ENCODE peak calls at places on chromosome 7, in nine cellular contexts. One of them, this sample, is unnamed.

GRCh38 chr7:149005427-149006344 is 22.6 kb downstream of the PDIA4 start:
- DNase-seq in cardiac fibroblast: peak; percentile 74
- DNase-seq in GM20000: peak; percentile 73
- DNase-seq in DMS153: peak; percentile 23
- DNase-seq in AG10803: peak; percentile 65
- DNase-seq in AG08396: peak; percentile 73
- DNase-seq in IMR-90: peak; percentile 55
- DNase-seq in omental fat pad: peak; percentile 88
- DNase-seq in kidney: peak; percentile 91
- DNase-seq in this sample: peak; percentile 94

GRCh38 chr7:135917721-135918120 is 59.4 kb downstream of the MTPN start:
- DNase-seq in cardiac fibroblast: no peak
- DNase-seq in GM20000: no peak
- DNase-seq in DMS153: no peak
- DNase-seq in AG10803: no peak
- DNase-seq in AG08396: no peak
- DNase-seq in IMR-90: no peak
- DNase-seq in omental fat pad: no peak
- DNase-seq in kidney: no peak
- DNase-seq in this sample: no peak

GRCh38 chr7:1232623-1233327 is at the start of gene UNCX:
- DNase-seq in cardiac fibroblast: no peak
- DNase-seq in GM20000: no peak
- DNase-seq in DMS153: no peak
- DNase-seq in AG10803: no peak
- DNase-seq in AG08396: no peak
- DNase-seq in IMR-90: no peak
- DNase-seq in omental fat pad: no peak
- DNase-seq in kidney: peak; percentile 62
- DNase-seq in this sample: peak; percentile 89

GRCh38 chr7:99860281-99861127 is 16.3 kb downstream of the OR2AE1 start:
- DNase-seq in cardiac fibroblast: peak; percentile 78
- DNase-seq in GM20000: no peak
- DNase-seq in DMS153: no peak
- DNase-seq in AG10803: peak; percentile 45
- DNase-seq in AG08396: peak; percentile 75
- DNase-seq in IMR-90: peak; percentile 52
- DNase-seq in omental fat pad: no peak
- DNase-seq in kidney: no peak
- DNase-seq in this sample: no peak

GRCh38 chr7:93232673-93233018 is 480 bp downstream of the VPS50 start:
- DNase-seq in cardiac fibroblast: no peak
- DNase-seq in GM20000: no peak
- DNase-seq in DMS153: no peak
- DNase-seq in AG10803: no peak
- DNase-seq in AG08396: no peak
- DNase-seq in IMR-90: no peak
- DNase-seq in omental fat pad: no peak
- DNase-seq in kidney: no peak
- DNase-seq in this sample: peak; percentile 6

GRCh38 chr7:27203378-27203953 is 3.6 kb upstream of the HOXA13 start:
- DNase-seq in cardiac fibroblast: no peak
- DNase-seq in GM20000: no peak
- DNase-seq in DMS153: no peak
- DNase-seq in AG10803: no peak
- DNase-seq in AG08396: no peak
- DNase-seq in IMR-90: no peak
- DNase-seq in omental fat pad: no peak
- DNase-seq in kidney: no peak
- DNase-seq in this sample: no peak

GRCh38 chr7:66700633-66701131 is 39.9 kb upstream of the RABGEF1 start:
- DNase-seq in cardiac fibroblast: no peak
- DNase-seq in GM20000: peak; percentile 3
- DNase-seq in DMS153: no peak
- DNase-seq in AG10803: no peak
- DNase-seq in AG08396: no peak
- DNase-seq in IMR-90: no peak
- DNase-seq in omental fat pad: no peak
- DNase-seq in kidney: no peak
- DNase-seq in this sample: peak; percentile 20

GRCh38 chr7:134533288-134533771 is 6.0 kb downstream of the AKR1B10 start:
- DNase-seq in cardiac fibroblast: no peak
- DNase-seq in GM20000: no peak
- DNase-seq in DMS153: no peak
- DNase-seq in AG10803: peak; percentile 13
- DNase-seq in AG08396: no peak
- DNase-seq in IMR-90: peak; percentile 21
- DNase-seq in omental fat pad: no peak
- DNase-seq in kidney: no peak
- DNase-seq in this sample: no peak

GRCh38 chr7:2074694-2075093 is 158.1 kb downstream of the MAD1L1 start:
- DNase-seq in cardiac fibroblast: no peak
- DNase-seq in GM20000: no peak
- DNase-seq in DMS153: no peak
- DNase-seq in AG10803: no peak
- DNase-seq in AG08396: no peak
- DNase-seq in IMR-90: no peak
- DNase-seq in omental fat pad: no peak
- DNase-seq in kidney: no peak
- DNase-seq in this sample: no peak